ENCODE peak calls at places on chromosomes 13 and 19, in seven cellular contexts. G, F, C, P, M, K and D are unnamed samples.

GRCh38 chr13:33692531-33692930 is 125.4 kb upstream of the RFC3 start:
- DNase-seq in M (no peak), P (no peak), K (no peak), F (no peak), C (no peak), G (no peak), D (no peak)

GRCh38 chr13:41177616-41178015 is 16.8 kb downstream of the KBTBD7 start:
- DNase-seq in F (no peak), M (peak; percentile 18), P (no peak), K (no peak), G (no peak), C (peak; percentile 30), D (no peak)

GRCh38 chr13:30078059-30078458 is 227.6 kb upstream of the UBL3 start:
- DNase-seq in P (no peak), C (no peak), F (no peak), M (no peak), G (no peak), K (no peak), D (no peak)

GRCh38 chr13:76713280-76713679 is 172.9 kb downstream of the KCTD12 start:
- DNase-seq in C (no peak), P (no peak), G (no peak), K (no peak), M (no peak), F (no peak), D (no peak)

GRCh38 chr19:40737102-40737644 is 13.1 kb downstream of the ACTMAP start:
- DNase-seq in P (no peak), M (no peak), F (no peak), G (no peak), C (no peak), K (no peak), D (no peak)

GRCh38 chr19:10001899-10002298 is 8.4 kb downstream of the COL5A3 start:
- DNase-seq in G (no peak), P (peak; percentile 30), F (peak; percentile 71), K (peak; percentile 23), M (peak; percentile 59), C (no peak), D (peak; percentile 80)

GRCh38 chr13:95378603-95379002 is 77.4 kb upstream of the ABCC4 start:
- DNase-seq in M (no peak), C (no peak), F (peak; percentile 11), K (no peak), G (no peak), P (peak; percentile 54), D (no peak)

GRCh38 chr19:57465680-57466381 is 8.9 kb upstream of the VN1R1 start:
- DNase-seq in G (no peak), M (peak; percentile 32), K (peak; percentile 59), C (peak; percentile 3), P (peak; percentile 45), F (no peak), D (no peak)

GRCh38 chr13:36382030-36382429 is 35.8 kb upstream of the SPART start:
- DNase-seq in C (peak; percentile 35), G (no peak), F (no peak), P (peak; percentile 27), M (no peak), K (no peak), D (no peak)

GRCh38 chr13:40692946-40693345 is 26.5 kb upstream of the FOXO1 start:
- DNase-seq in K (peak; percentile 53), P (peak; percentile 21), M (no peak), C (peak; percentile 49), F (no peak), G (no peak), D (no peak)

GRCh38 chr19:46326608-46327007 is 20.3 kb upstream of the PPP5C start:
- DNase-seq in M (no peak), F (no peak), C (no peak), P (no peak), G (no peak), K (no peak), D (no peak)